ENCODE peak calls at places on chromosomes 16 and 17, in seven cellular contexts. W is IMR-90, V is H9, E is neuronal stem cell, Y is trophoblast cell, G is mesendoderm, O is H1. Z is an unnamed sample.

GRCh38 chr17:45170976-45171337 is 9.3 kb downstream of the HEXIM2 start:
- DNase-seq in W (peak; percentile 52), V (peak; percentile 38), E (no peak), Y (peak; percentile 68), G (peak; percentile 37), O (no peak), Z (peak; percentile 71)

GRCh38 chr16:28069921-28070794 is 6.6 kb upstream of the GSG1L start:
- DNase-seq in W (no peak), V (no peak), E (no peak), Y (no peak), G (no peak), O (no peak), Z (no peak)

GRCh38 chr16:14672403-14672971 is 21.6 kb downstream of the PLA2G10 start:
- DNase-seq in W (no peak), V (no peak), E (no peak), Y (no peak), G (no peak), O (no peak), Z (no peak)

GRCh38 chr17:77365584-77366186 is 224.9 kb downstream of the SEC14L1 start:
- DNase-seq in W (peak; percentile 93), V (no peak), E (no peak), Y (peak; percentile 47), G (no peak), O (no peak), Z (peak; percentile 92)

GRCh38 chr16:86566601-86566965 is at the start of gene FOXC2:
- DNase-seq in W (peak; percentile 94), V (peak; percentile 92), E (peak; percentile 83), Y (peak; percentile 54), G (peak; percentile 95), O (no peak), Z (peak; percentile 93)

GRCh38 chr17:14417336-14417735 is 116.5 kb downstream of the HS3ST3B1 start:
- DNase-seq in W (no peak), V (no peak), E (no peak), Y (no peak), G (no peak), O (no peak), Z (no peak)

GRCh38 chr17:72771734-72772133 is 320.8 kb downstream of the SLC39A11 start:
- DNase-seq in W (no peak), V (no peak), E (no peak), Y (no peak), G (peak; percentile 18), O (no peak), Z (no peak)

GRCh38 chr16:76371441-76371840 is 94.2 kb downstream of the CNTNAP4 start:
- DNase-seq in W (no peak), V (no peak), E (no peak), Y (peak; percentile 74), G (no peak), O (no peak), Z (no peak)

GRCh38 chr17:50128441-50129302 is 1.3 kb downstream of the SAMD14 start:
- DNase-seq in W (peak; percentile 18), V (peak; percentile 88), E (no peak), Y (no peak), G (peak; percentile 91), O (no peak), Z (peak; percentile 57)

GRCh38 chr16:1920727-1921155 is 2.5 kb upstream of the HS3ST6 start:
- DNase-seq in W (no peak), V (peak; percentile 88), E (peak; percentile 65), Y (peak; percentile 82), G (peak; percentile 67), O (no peak), Z (peak; percentile 28)

GRCh38 chr17:76076100-76076764 is 1.7 kb downstream of the GALR2 start:
- DNase-seq in W (no peak), V (peak; percentile 69), E (no peak), Y (no peak), G (no peak), O (no peak), Z (no peak)

GRCh38 chr16:50861926-50862325 is 120.0 kb downstream of the CYLD start:
- DNase-seq in W (peak; percentile 81), V (no peak), E (no peak), Y (no peak), G (no peak), O (no peak), Z (no peak)

GRCh38 chr16:12375341-12375740 is 398.8 kb downstream of the SNX29 start:
- DNase-seq in W (no peak), V (no peak), E (no peak), Y (no peak), G (no peak), O (no peak), Z (no peak)

GRCh38 chr17:10755592-10756127 is 25.8 kb upstream of the TMEM220 start:
- DNase-seq in W (no peak), V (no peak), E (no peak), Y (no peak), G (no peak), O (no peak), Z (no peak)

GRCh38 chr16:84489141-84489540 is 15.3 kb downstream of the MEAK7 start:
- DNase-seq in W (no peak), V (no peak), E (no peak), Y (no peak), G (no peak), O (no peak), Z (no peak)
- H3K4ac ChIP-seq in W (no peak overlapping the region), V (no peak overlapping the region), E (no peak overlapping the region), Y (no peak overlapping the region), G (no peak overlapping the region), O (no peak overlapping the region), Z (no peak overlapping the region)

GRCh38 chr17:28476076-28476475 is 2.6 kb downstream of the SLC13A2 start:
- DNase-seq in W (no peak), V (no peak), E (no peak), Y (no peak), G (no peak), O (no peak), Z (no peak)
- H3K4me1 ChIP-seq in W (no peaks in the 10 kb centered on the region), V (no peaks in the 10 kb centered on the region), E (no peaks in the 10 kb centered on the region), Y (peaks cover under 1% of the 10 kb centered on the region), G (no peaks in the 10 kb centered on the region), O (no peaks in the 10 kb centered on the region), Z (no peaks in the 10 kb centered on the region)

GRCh38 chr17:42422958-42423712 is at the start of gene CAVIN1:
- DNase-seq in W (peak; percentile 98), V (peak; percentile 99), E (peak; percentile 93), Y (peak; percentile 76), G (peak; percentile 94), O (peak; percentile 89), Z (peak; percentile 96)

GRCh38 chr17:42421479-42422332 is 1.4 kb downstream of the CAVIN1 start:
- DNase-seq in W (peak; percentile 81), V (peak; percentile 57), E (no peak), Y (peak; percentile 53), G (no peak), O (no peak), Z (peak; percentile 68)

GRCh38 chr17:42424991-42425610 is 2.0 kb upstream of the CAVIN1 start:
- DNase-seq in W (peak; percentile 36), V (no peak), E (no peak), Y (no peak), G (no peak), O (no peak), Z (peak; percentile 44)

GRCh38 chr17:42422412-42422957 is 571 bp downstream of the CAVIN1 start:
- DNase-seq in W (peak; percentile 32), V (peak; percentile 71), E (no peak), Y (peak; percentile 82), G (peak; percentile 68), O (no peak), Z (peak; percentile 62)

DNA sequence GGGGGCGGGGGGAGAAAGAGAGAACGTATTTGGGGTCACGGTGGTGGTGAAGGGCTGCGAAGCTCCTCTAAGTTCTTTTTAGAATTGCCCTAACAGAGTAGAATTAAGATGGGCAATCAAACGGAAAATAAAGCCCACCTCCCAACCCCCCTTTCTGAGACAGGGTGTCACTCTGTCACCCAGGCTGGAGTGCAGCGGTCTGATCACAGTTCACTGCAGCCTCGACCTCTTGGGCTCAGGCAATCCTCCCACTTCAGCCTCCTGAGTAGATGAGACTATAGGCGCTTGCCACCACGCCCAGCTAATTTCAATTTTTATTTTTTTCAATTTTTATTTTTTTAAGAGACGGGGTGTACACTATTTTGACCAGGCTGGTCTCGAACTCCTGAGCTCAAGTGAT is 710 bp upstream of the CAVIN1 start:
- DNase-seq in W (no peak), V (no peak), E (no peak), Y (no peak), G (no peak), O (no peak), Z (no peak)
- H3K4me2 ChIP-seq in W (peak overlapping the region; percentile 57), V (peak overlapping the region; percentile 77), E (peak overlapping the region; percentile 93), Y (peak overlapping the region; percentile 53), G (no peak overlapping the region), O (peak overlapping the region; percentile 99), Z (peak overlapping the region; percentile 50)

GRCh38 chr17:8944748-8945147 is 20.8 kb downstream of the PIK3R5 start:
- DNase-seq in W (no peak), V (no peak), E (no peak), Y (no peak), G (no peak), O (no peak), Z (no peak)

GRCh38 chr17:8948462-8948861 is 17.0 kb downstream of the PIK3R5 start:
- DNase-seq in W (no peak), V (peak; percentile 18), E (no peak), Y (no peak), G (no peak), O (no peak), Z (no peak)

GRCh38 chr17:8947201-8947600 is 18.3 kb downstream of the PIK3R5 start:
- DNase-seq in W (no peak), V (no peak), E (no peak), Y (no peak), G (no peak), O (no peak), Z (no peak)

GRCh38 chr17:8946071-8946470 is 19.4 kb downstream of the PIK3R5 start:
- DNase-seq in W (no peak), V (peak; percentile 22), E (no peak), Y (no peak), G (no peak), O (no peak), Z (no peak)

DNA sequence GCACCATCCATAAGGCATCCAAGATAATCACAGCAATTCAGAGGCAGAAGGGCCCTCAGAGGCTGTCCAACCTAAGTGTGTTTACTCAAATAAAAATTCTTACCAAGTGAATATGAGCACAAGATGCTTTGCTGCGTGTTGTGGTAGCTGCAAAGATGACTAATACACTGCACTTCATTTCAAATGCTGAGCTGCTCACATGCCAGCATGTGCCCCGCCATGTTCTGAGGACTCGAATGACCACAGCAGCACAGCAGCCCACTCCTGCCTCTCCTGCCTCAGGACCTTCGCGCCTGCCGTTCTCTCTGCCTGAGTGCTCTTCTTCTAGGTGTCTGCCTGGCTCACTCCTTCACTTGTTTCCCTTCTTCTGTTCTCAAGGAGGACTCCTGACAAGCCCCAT is 19.0 kb downstream of the PIK3R5 start:
- DNase-seq in W (peak; percentile 2), V (peak; percentile 17), E (no peak), Y (no peak), G (no peak), O (no peak), Z (no peak)
- H3K4ac ChIP-seq in W (no peak overlapping the region), V (no peak overlapping the region), E (no peak overlapping the region), Y (no peak overlapping the region), G (no peak overlapping the region), O (no peak overlapping the region), Z (no peak overlapping the region)